ENCODE peak calls at places on chromosome 1, in nine cellular contexts. C is HCT116, I is WTC11, V is K562, Y is HepG2, S is NB4, G is SK-N-SH, M is H1, F is endothelial cell of umbilical vein. J is an unnamed sample.

GRCh38 chr1:9588551-9589143 is at the start of gene TMEM201:
- DNase-seq in C (peak), I (peak), V (peak), Y (peak), S (peak), G (peak), M (peak), F (peak), J (peak)

GRCh38 chr1:212752934-212753497 is 38.6 kb downstream of the NSL1 start:
- DNase-seq in C (no peak), I (no peak), V (no peak), Y (no peak), S (no peak), G (no peak), M (no peak), F (no peak), J (no peak)

GRCh38 chr1:37394574-37395464 is 79.6 kb upstream of the ZC3H12A start:
- DNase-seq in C (peak), I (peak), V (no peak), Y (no peak), S (no peak), G (peak), M (peak), F (no peak), J (no peak)

GRCh38 chr1:33586795-33587194 is 114.3 kb downstream of the ZSCAN20 start:
- DNase-seq in C (no peak), I (no peak), V (no peak), Y (no peak), S (no peak), G (no peak), M (no peak), F (no peak), J (no peak)

GRCh38 chr1:5713101-5713820 is 279.0 kb downstream of the NPHP4 start:
- DNase-seq in C (no peak), I (no peak), V (no peak), Y (no peak), S (no peak), G (no peak), M (no peak), F (no peak), J (no peak)

GRCh38 chr1:101217148-101217547 is 19.7 kb upstream of the S1PR1 start:
- DNase-seq in C (no peak), I (no peak), V (no peak), Y (no peak), S (no peak), G (no peak), M (no peak), F (no peak), J (no peak)

GRCh38 chr1:223337174-223337869 is 26.7 kb downstream of the SUSD4 start:
- DNase-seq in C (no peak), I (no peak), V (no peak), Y (no peak), S (no peak), G (no peak), M (no peak), F (no peak), J (no peak)

GRCh38 chr1:24847995-24848857 is 81.8 kb downstream of the RUNX3 start:
- DNase-seq in C (peak), I (peak), V (peak), Y (peak), S (peak), G (peak), M (peak), F (peak), J (peak)

GRCh38 chr1:71565267-71565666 is 484.4 kb upstream of the ZRANB2 start:
- DNase-seq in C (no peak), I (no peak), V (no peak), Y (no peak), S (no peak), G (no peak), M (no peak), F (no peak), J (no peak)

GRCh38 chr1:201245082-201245481 is 38.2 kb upstream of the PKP1 start:
- DNase-seq in C (no peak), I (no peak), V (no peak), Y (no peak), S (no peak), G (no peak), M (no peak), F (no peak), J (no peak)

GRCh38 chr1:156806512-156807440 is 9.9 kb downstream of the SH2D2A start:
- DNase-seq in C (no peak), I (no peak), V (no peak), Y (no peak), S (no peak), G (peak), M (no peak), F (peak), J (no peak)

GRCh38 chr1:241356187-241356518 is 852 bp downstream of the RGS7 start:
- DNase-seq in C (no peak), I (peak), V (no peak), Y (no peak), S (no peak), G (peak), M (no peak), F (no peak), J (no peak)

GRCh38 chr1:72915581-72915980 is 633.2 kb upstream of the NEGR1 start:
- DNase-seq in C (no peak), I (peak), V (no peak), Y (no peak), S (no peak), G (no peak), M (no peak), F (no peak), J (no peak)

GRCh38 chr1:3744646-3745045 is 7.6 kb upstream of the CCDC27 start:
- DNase-seq in C (no peak), I (no peak), V (no peak), Y (no peak), S (no peak), G (no peak), M (no peak), F (no peak), J (no peak)

GRCh38 chr1:173202430-173203145 is 4.5 kb downstream of the TNFSF4 start:
- DNase-seq in C (peak), I (no peak), V (no peak), Y (peak), S (peak), G (peak), M (no peak), F (peak), J (peak)

GRCh38 chr1:193754732-193755427 is 568.5 kb upstream of the B3GALT2 start:
- DNase-seq in C (peak), I (no peak), V (peak), Y (no peak), S (peak), G (no peak), M (no peak), F (no peak), J (peak)

GRCh38 chr1:228867951-228868730 is 132.9 kb downstream of the RHOU start:
- DNase-seq in C (no peak), I (no peak), V (no peak), Y (no peak), S (no peak), G (no peak), M (peak), F (no peak), J (no peak)

DNA sequence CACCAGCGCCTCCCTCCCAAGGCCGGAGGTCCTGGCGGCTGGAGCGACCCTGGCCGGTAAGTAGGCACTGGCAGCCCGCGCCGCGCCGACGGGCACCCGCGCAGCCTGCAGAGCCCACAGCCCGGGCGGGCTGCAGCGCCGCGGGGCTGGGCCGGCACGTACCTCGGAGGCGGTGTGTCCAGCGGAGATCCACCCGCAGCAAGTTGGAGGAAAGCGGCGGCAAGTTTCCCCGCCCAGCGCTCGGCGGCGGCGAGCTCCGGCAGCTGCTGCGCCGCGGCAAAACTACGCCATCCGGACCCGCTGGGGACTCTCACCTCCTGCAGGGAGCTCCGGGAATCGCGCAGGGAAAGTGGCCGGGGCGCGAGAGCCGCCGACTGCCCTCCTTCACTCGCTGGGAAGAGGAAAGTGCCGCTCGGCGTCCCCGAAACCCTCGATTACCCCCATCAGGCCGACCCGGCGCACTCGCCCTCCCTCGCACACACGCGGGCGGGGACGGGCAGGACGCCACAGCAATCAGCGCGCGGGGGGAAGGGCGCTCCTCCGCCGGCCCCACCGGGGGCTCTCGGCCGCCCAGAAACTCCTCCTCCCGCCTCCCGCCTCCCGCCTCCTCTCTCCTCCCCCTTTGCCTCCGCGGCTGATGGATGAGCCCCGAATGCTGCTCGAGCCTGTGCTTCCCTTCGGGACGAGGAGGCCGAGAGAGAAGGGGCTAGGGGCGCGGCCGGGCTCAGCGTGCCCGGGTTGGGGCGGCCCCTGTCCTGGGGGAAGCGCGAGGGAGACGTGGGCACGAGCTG is at the start of gene TGFBR3:
- DNase-seq in C (peak), I (peak), V (peak), Y (peak), S (peak), G (peak), M (peak), F (peak), J (peak)
- TF ChIP-seq MAX in C (peak), I (peak), V (peak), Y (peak), S (peak), G (peak), M (peak), F (no peak), J (peak)

GRCh38 chr1:243713470-243714186 is 136.4 kb downstream of the AKT3 start:
- DNase-seq in C (no peak), I (no peak), V (no peak), Y (no peak), S (peak), G (peak), M (no peak), F (no peak), J (no peak)
- TF ChIP-seq MAX in C (no peak), I (no peak), V (no peak), Y (no peak), S (no peak), G (peak), M (no peak), F (no peak), J (no peak)

DNA sequence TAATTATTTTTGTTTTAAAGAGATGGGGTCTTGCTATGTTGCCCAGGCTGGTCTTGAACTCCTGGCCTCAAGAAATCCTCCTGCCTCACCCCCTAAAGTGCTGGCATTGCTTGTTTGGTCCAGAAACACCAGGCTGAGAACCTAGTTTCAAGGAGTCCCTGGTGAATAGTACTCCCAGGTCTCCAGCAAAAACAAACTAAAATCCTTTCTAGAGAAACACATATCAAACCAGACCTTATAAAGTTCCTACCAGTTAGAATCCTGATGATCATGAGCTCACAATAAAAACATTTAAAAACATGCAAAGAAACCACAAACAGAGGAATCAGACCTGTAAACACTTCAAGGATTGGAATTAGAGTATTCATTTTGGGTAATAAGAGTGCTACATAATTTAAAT is 34.4 kb upstream of the PADI1 start:
- DNase-seq in C (no peak), I (no peak), V (no peak), Y (no peak), S (no peak), G (no peak), M (no peak), F (no peak), J (no peak)
- TF ChIP-seq MAX in C (no peak), I (no peak), V (no peak), Y (no peak), S (no peak), G (no peak), M (no peak), F (no peak), J (no peak)

DNA sequence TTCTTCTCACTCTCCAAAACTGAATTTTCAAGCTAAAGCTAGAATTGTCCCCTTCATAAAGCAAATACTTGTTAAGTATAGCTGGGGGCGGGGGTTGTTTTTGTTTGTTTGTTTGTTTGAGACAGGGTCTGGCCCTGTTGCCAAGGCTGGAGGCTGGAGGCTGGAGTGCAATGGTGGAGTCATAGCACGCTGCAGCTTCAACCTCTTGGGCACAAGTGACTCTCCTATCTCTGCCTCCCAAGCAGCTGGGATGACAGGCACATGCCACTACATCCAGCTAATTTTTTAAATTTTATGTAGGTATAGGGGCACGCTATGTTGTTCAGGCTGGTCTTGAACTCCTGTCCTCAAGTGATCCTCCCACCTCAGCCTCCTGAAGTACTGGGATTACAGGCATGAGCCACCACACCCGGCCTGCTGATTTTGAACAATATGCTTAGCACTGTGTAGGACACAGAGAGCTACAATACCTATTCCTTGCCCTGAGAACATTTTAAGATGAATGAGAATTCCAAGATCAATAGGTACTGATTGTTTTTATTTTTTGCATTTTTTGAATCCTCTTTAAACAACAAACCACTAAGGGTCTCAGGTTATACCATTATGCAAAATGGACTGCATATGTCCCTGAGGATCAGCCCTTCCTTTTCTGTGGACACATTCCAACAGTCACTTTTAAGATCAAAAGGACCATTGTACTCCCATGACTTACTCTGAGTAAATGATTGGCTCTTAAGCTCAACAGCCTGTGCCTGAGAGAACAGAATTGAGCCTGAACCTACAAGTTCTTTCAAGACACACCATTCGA is 42.1 kb downstream of the PCNX2 start:
- DNase-seq in C (no peak), I (no peak), V (no peak), Y (peak), S (no peak), G (no peak), M (no peak), F (no peak), J (no peak)
- TF ChIP-seq MAX in C (no peak), I (no peak), V (no peak), Y (no peak), S (no peak), G (no peak), M (no peak), F (no peak), J (no peak)

GRCh38 chr1:114164840-114165543 is 11.3 kb upstream of the SYT6 start:
- DNase-seq in C (no peak), I (no peak), V (no peak), Y (peak), S (no peak), G (no peak), M (no peak), F (no peak), J (no peak)
- TF ChIP-seq MAX in C (no peak), I (no peak), V (no peak), Y (no peak), S (no peak), G (no peak), M (no peak), F (no peak), J (no peak)

GRCh38 chr1:168217664-168218063 is 8.1 kb upstream of the SFT2D2 start:
- DNase-seq in C (no peak), I (no peak), V (no peak), Y (no peak), S (no peak), G (no peak), M (no peak), F (no peak), J (no peak)
- TF ChIP-seq MAX in C (no peak), I (no peak), V (no peak), Y (no peak), S (no peak), G (no peak), M (no peak), F (no peak), J (no peak)

DNA sequence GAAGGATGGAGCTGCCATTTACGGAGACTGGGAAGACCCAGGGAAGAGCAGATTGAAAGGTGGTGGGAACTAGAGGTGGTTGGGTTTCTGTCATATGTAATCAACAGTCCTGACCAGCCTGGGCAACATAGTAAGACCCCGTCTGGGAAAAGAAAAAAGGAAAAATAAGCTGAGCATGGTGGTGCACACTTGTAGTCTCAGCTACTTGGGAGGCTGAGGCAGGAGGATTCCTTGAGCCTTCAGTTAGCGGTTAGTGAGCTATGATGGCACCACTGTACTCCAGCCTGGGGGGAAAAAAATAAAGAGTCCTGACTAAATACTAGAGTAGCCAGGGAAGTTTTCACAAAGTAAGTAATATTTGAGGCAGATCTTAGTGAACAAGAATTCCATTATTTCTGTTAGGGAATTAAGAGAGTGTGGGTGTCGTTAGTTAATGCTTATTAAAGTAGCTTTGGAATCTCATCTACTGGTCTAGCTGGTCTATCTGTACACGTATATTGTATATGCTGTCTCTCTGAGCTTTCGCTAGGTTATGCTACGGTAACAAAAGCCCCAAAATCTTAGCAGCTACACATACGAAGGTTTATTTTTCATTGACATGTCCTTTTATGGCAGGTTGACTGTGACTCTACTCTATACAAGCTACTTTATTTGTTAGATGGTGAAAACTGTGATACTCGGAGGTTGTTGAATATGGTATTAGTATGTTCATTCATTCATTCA is 4.4 kb downstream of the NBPF1 start:
- DNase-seq in C (no peak), I (no peak), V (no peak), Y (no peak), S (no peak), G (no peak), M (peak), F (no peak), J (no peak)
- TF ChIP-seq MAX in C (no peak), I (no peak), V (no peak), Y (no peak), S (no peak), G (no peak), M (no peak), F (no peak), J (no peak)

GRCh38 chr1:91655912-91656449 is 155.3 kb downstream of the CDC7 start:
- DNase-seq in C (no peak), I (no peak), V (peak), Y (no peak), S (no peak), G (no peak), M (no peak), F (no peak), J (no peak)
- TF ChIP-seq MAX in C (no peak), I (no peak), V (no peak), Y (no peak), S (no peak), G (no peak), M (no peak), F (no peak), J (no peak)

GRCh38 chr1:28893403-28894102 is 20.8 kb upstream of the EPB41 start:
- DNase-seq in C (no peak), I (peak), V (peak), Y (no peak), S (peak), G (peak), M (peak), F (no peak), J (no peak)
- TF ChIP-seq MAX in C (no peak), I (no peak), V (peak), Y (no peak), S (no peak), G (no peak), M (peak), F (no peak), J (no peak)

GRCh38 chr1:178931843-178932551 is 61.1 kb upstream of the ANGPTL1 start:
- DNase-seq in C (no peak), I (no peak), V (no peak), Y (no peak), S (peak), G (no peak), M (no peak), F (no peak), J (no peak)
- TF ChIP-seq MAX in C (no peak), I (no peak), V (no peak), Y (no peak), S (peak), G (no peak), M (no peak), F (no peak), J (no peak)